ENCODE peak calls at places on chromosomes 13 and 19, in eight cellular contexts. One of them, this sample, is unnamed. For H3K4me1, the result is how much of the 10 kb centered on the place peaks cover.

GRCh38 chr13:95455782-95456181 is 96.7 kb upstream of the CLDN10 start:
- DNase-seq in neural progenitor cell: no peak
- DNase-seq in IMR-90: no peak
- DNase-seq in prostate gland: no peak
- DNase-seq in GM23248: no peak
- DNase-seq in uterus: no peak
- DNase-seq in mesendoderm: no peak
- DNase-seq in breast epithelium: no peak
- DNase-seq in this sample: no peak

GRCh38 chr13:39684531-39685137 is 29.2 kb downstream of the COG6 start:
- DNase-seq in neural progenitor cell: peak
- DNase-seq in IMR-90: peak
- DNase-seq in prostate gland: no peak
- DNase-seq in GM23248: peak
- DNase-seq in uterus: no peak
- DNase-seq in mesendoderm: peak
- DNase-seq in breast epithelium: no peak
- DNase-seq in this sample: no peak

GRCh38 chr19:53621885-53622710 is 9.7 kb upstream of the DPRX start:
- DNase-seq in neural progenitor cell: no peak
- DNase-seq in IMR-90: no peak
- DNase-seq in prostate gland: peak
- DNase-seq in GM23248: no peak
- DNase-seq in uterus: no peak
- DNase-seq in mesendoderm: peak
- DNase-seq in breast epithelium: peak
- DNase-seq in this sample: no peak

GRCh38 chr19:38274734-38275133 is 10.4 kb downstream of the SPINT2 start:
- DNase-seq in neural progenitor cell: no peak
- DNase-seq in IMR-90: no peak
- DNase-seq in prostate gland: peak
- DNase-seq in GM23248: no peak
- DNase-seq in uterus: no peak
- DNase-seq in mesendoderm: no peak
- DNase-seq in breast epithelium: peak
- DNase-seq in this sample: peak

GRCh38 chr13:100550433-100550832 is 38.2 kb downstream of the GGACT start:
- DNase-seq in neural progenitor cell: no peak
- DNase-seq in IMR-90: peak
- DNase-seq in prostate gland: no peak
- DNase-seq in GM23248: peak
- DNase-seq in uterus: peak
- DNase-seq in mesendoderm: no peak
- DNase-seq in breast epithelium: no peak
- DNase-seq in this sample: no peak

GRCh38 chr19:44807652-44808462 is 1.0 kb upstream of the BCAM start:
- DNase-seq in neural progenitor cell: peak
- DNase-seq in IMR-90: peak
- DNase-seq in prostate gland: peak
- DNase-seq in GM23248: peak
- DNase-seq in uterus: peak
- DNase-seq in mesendoderm: peak
- DNase-seq in breast epithelium: peak
- DNase-seq in this sample: peak

GRCh38 chr19:30092721-30093569 is 150.9 kb downstream of the URI1 start:
- DNase-seq in neural progenitor cell: no peak
- DNase-seq in IMR-90: no peak
- DNase-seq in prostate gland: no peak
- DNase-seq in GM23248: no peak
- DNase-seq in uterus: no peak
- DNase-seq in mesendoderm: no peak
- DNase-seq in breast epithelium: no peak
- DNase-seq in this sample: no peak

GRCh38 chr13:93786846-93787245 is 560.2 kb downstream of the GPC6 start:
- DNase-seq in neural progenitor cell: no peak
- DNase-seq in IMR-90: no peak
- DNase-seq in prostate gland: no peak
- DNase-seq in GM23248: no peak
- DNase-seq in uterus: no peak
- DNase-seq in mesendoderm: no peak
- DNase-seq in breast epithelium: no peak
- DNase-seq in this sample: no peak

GRCh38 chr19:14798760-14799159 is 20.4 kb upstream of the ADGRE2 start:
- DNase-seq in neural progenitor cell: no peak
- DNase-seq in IMR-90: no peak
- DNase-seq in prostate gland: no peak
- DNase-seq in GM23248: no peak
- DNase-seq in uterus: no peak
- DNase-seq in mesendoderm: no peak
- DNase-seq in breast epithelium: no peak
- DNase-seq in this sample: no peak

GRCh38 chr13:112959206-112959605 is 9.8 kb upstream of the MCF2L start:
- DNase-seq in neural progenitor cell: no peak
- DNase-seq in IMR-90: no peak
- DNase-seq in prostate gland: no peak
- DNase-seq in GM23248: no peak
- DNase-seq in uterus: peak
- DNase-seq in mesendoderm: no peak
- DNase-seq in breast epithelium: peak
- DNase-seq in this sample: no peak

GRCh38 chr13:40963927-40964326 is 55.2 kb downstream of the ELF1 start:
- DNase-seq in neural progenitor cell: no peak
- DNase-seq in IMR-90: peak
- DNase-seq in prostate gland: no peak
- DNase-seq in GM23248: peak
- DNase-seq in uterus: no peak
- DNase-seq in mesendoderm: peak
- DNase-seq in breast epithelium: no peak
- DNase-seq in this sample: no peak

GRCh38 chr13:75760182-75760981 is 124.3 kb downstream of the LMO7 start:
- DNase-seq in neural progenitor cell: no peak
- DNase-seq in IMR-90: peak
- DNase-seq in prostate gland: peak
- DNase-seq in GM23248: peak
- DNase-seq in uterus: no peak
- DNase-seq in mesendoderm: no peak
- DNase-seq in breast epithelium: no peak
- DNase-seq in this sample: peak

GRCh38 chr19:45899253-45899652 is 3.2 kb downstream of the MYPOP start:
- DNase-seq in neural progenitor cell: no peak
- DNase-seq in IMR-90: no peak
- DNase-seq in prostate gland: no peak
- DNase-seq in GM23248: no peak
- DNase-seq in uterus: no peak
- DNase-seq in mesendoderm: no peak
- DNase-seq in breast epithelium: no peak
- DNase-seq in this sample: no peak

GRCh38 chr19:1672038-1672768 is 19.8 kb upstream of the TCF3 start:
- DNase-seq in neural progenitor cell: peak
- DNase-seq in IMR-90: peak
- DNase-seq in prostate gland: no peak
- DNase-seq in GM23248: peak
- DNase-seq in uterus: no peak
- DNase-seq in mesendoderm: no peak
- DNase-seq in breast epithelium: no peak
- DNase-seq in this sample: no peak

GRCh38 chr19:35000338-35000646 is 169 bp downstream of the GRAMD1A start:
- DNase-seq in neural progenitor cell: no peak
- DNase-seq in IMR-90: no peak
- DNase-seq in prostate gland: no peak
- DNase-seq in GM23248: no peak
- DNase-seq in uterus: no peak
- DNase-seq in mesendoderm: no peak
- DNase-seq in breast epithelium: no peak
- DNase-seq in this sample: no peak

GRCh38 chr19:34999498-35000337 is at the start of gene GRAMD1A:
- DNase-seq in neural progenitor cell: peak
- DNase-seq in IMR-90: peak
- DNase-seq in prostate gland: peak
- DNase-seq in GM23248: peak
- DNase-seq in uterus: peak
- DNase-seq in mesendoderm: peak
- DNase-seq in breast epithelium: peak
- DNase-seq in this sample: peak

GRCh38 chr19:35002037-35002535 is 2.0 kb downstream of the GRAMD1A start:
- DNase-seq in neural progenitor cell: no peak
- DNase-seq in IMR-90: no peak
- DNase-seq in prostate gland: no peak
- DNase-seq in GM23248: no peak
- DNase-seq in uterus: no peak
- DNase-seq in mesendoderm: no peak
- DNase-seq in breast epithelium: no peak
- DNase-seq in this sample: no peak

GRCh38 chr19:34998777-34999497 is 1.2 kb upstream of the GRAMD1A start:
- DNase-seq in neural progenitor cell: no peak
- DNase-seq in IMR-90: no peak
- DNase-seq in prostate gland: no peak
- DNase-seq in GM23248: no peak
- DNase-seq in uterus: no peak
- DNase-seq in mesendoderm: no peak
- DNase-seq in breast epithelium: peak
- DNase-seq in this sample: no peak

GRCh38 chr19:35000647-35001501 is 751 bp downstream of the GRAMD1A start:
- DNase-seq in neural progenitor cell: peak
- DNase-seq in IMR-90: peak
- DNase-seq in prostate gland: peak
- DNase-seq in GM23248: peak
- DNase-seq in uterus: no peak
- DNase-seq in mesendoderm: peak
- DNase-seq in breast epithelium: no peak
- DNase-seq in this sample: peak
- H3K4me1 ChIP-seq in neural progenitor cell: under half
- H3K4me1 ChIP-seq in IMR-90: under half
- H3K4me1 ChIP-seq in prostate gland: under half
- H3K4me1 ChIP-seq in GM23248: under half
- H3K4me1 ChIP-seq in uterus: under half
- H3K4me1 ChIP-seq in mesendoderm: under half
- H3K4me1 ChIP-seq in breast epithelium: under half
- H3K4me1 ChIP-seq in this sample: under half

GRCh38 chr19:7928741-7929701 is 3.1 kb upstream of the CTXN1 start:
- DNase-seq in neural progenitor cell: peak
- DNase-seq in IMR-90: peak
- DNase-seq in prostate gland: peak
- DNase-seq in GM23248: peak
- DNase-seq in uterus: peak
- DNase-seq in mesendoderm: peak
- DNase-seq in breast epithelium: peak
- DNase-seq in this sample: peak
- H3K4me1 ChIP-seq in neural progenitor cell: under half
- H3K4me1 ChIP-seq in IMR-90: under half
- H3K4me1 ChIP-seq in prostate gland: under half
- H3K4me1 ChIP-seq in GM23248: under half
- H3K4me1 ChIP-seq in uterus: under half
- H3K4me1 ChIP-seq in mesendoderm: under half
- H3K4me1 ChIP-seq in breast epithelium: under half
- H3K4me1 ChIP-seq in this sample: half or more

DNA sequence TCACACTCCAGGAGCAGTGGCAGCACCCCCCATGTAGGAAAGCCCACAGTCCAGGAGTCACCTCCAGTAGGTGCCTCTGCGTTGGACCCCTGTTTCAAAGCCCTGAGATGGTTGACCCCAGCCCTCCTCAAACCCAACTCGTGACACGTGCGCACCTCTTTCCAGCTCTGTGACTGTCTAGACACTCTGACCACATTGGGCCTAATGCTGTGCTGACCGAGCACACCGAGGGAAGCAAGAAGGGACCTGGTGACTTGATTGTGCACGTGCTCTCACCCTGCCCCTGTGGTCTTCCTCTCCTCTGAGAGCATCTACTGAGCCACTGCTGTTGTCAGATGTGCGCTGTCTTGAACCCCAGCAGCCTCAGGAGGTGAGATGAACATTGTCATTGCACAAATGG is 22.9 kb upstream of the SLC35E1 start:
- DNase-seq in neural progenitor cell: no peak
- DNase-seq in IMR-90: no peak
- DNase-seq in prostate gland: no peak
- DNase-seq in GM23248: no peak
- DNase-seq in uterus: no peak
- DNase-seq in mesendoderm: no peak
- DNase-seq in breast epithelium: no peak
- DNase-seq in this sample: no peak
- H3K4me1 ChIP-seq in neural progenitor cell: under half
- H3K4me1 ChIP-seq in IMR-90: under half
- H3K4me1 ChIP-seq in prostate gland: under half
- H3K4me1 ChIP-seq in GM23248: under half
- H3K4me1 ChIP-seq in uterus: under half
- H3K4me1 ChIP-seq in mesendoderm: under half
- H3K4me1 ChIP-seq in breast epithelium: under half
- H3K4me1 ChIP-seq in this sample: half or more

GRCh38 chr13:33007950-33008349 is 8.3 kb upstream of the KL start:
- DNase-seq in neural progenitor cell: no peak
- DNase-seq in IMR-90: no peak
- DNase-seq in prostate gland: no peak
- DNase-seq in GM23248: no peak
- DNase-seq in uterus: no peak
- DNase-seq in mesendoderm: no peak
- DNase-seq in breast epithelium: no peak
- DNase-seq in this sample: no peak
- H3K4me1 ChIP-seq in neural progenitor cell: under half
- H3K4me1 ChIP-seq in IMR-90: under half
- H3K4me1 ChIP-seq in prostate gland: under half
- H3K4me1 ChIP-seq in GM23248: under half
- H3K4me1 ChIP-seq in uterus: under half
- H3K4me1 ChIP-seq in mesendoderm: under half
- H3K4me1 ChIP-seq in breast epithelium: under half
- H3K4me1 ChIP-seq in this sample: under half

GRCh38 chr19:41325947-41326706 is 16.2 kb downstream of the CCDC97 start:
- DNase-seq in neural progenitor cell: no peak
- DNase-seq in IMR-90: peak
- DNase-seq in prostate gland: no peak
- DNase-seq in GM23248: peak
- DNase-seq in uterus: no peak
- DNase-seq in mesendoderm: no peak
- DNase-seq in breast epithelium: no peak
- DNase-seq in this sample: no peak
- H3K4me1 ChIP-seq in neural progenitor cell: under half
- H3K4me1 ChIP-seq in IMR-90: half or more
- H3K4me1 ChIP-seq in prostate gland: under half
- H3K4me1 ChIP-seq in GM23248: half or more
- H3K4me1 ChIP-seq in uterus: under half
- H3K4me1 ChIP-seq in mesendoderm: under half
- H3K4me1 ChIP-seq in breast epithelium: under half
- H3K4me1 ChIP-seq in this sample: under half

GRCh38 chr13:79402074-79402635 is 3.9 kb downstream of the RBM26 start:
- DNase-seq in neural progenitor cell: no peak
- DNase-seq in IMR-90: no peak
- DNase-seq in prostate gland: no peak
- DNase-seq in GM23248: peak
- DNase-seq in uterus: no peak
- DNase-seq in mesendoderm: no peak
- DNase-seq in breast epithelium: no peak
- DNase-seq in this sample: no peak
- H3K4me1 ChIP-seq in neural progenitor cell: half or more
- H3K4me1 ChIP-seq in IMR-90: under half
- H3K4me1 ChIP-seq in prostate gland: under half
- H3K4me1 ChIP-seq in GM23248: under half
- H3K4me1 ChIP-seq in uterus: under half
- H3K4me1 ChIP-seq in mesendoderm: under half
- H3K4me1 ChIP-seq in breast epithelium: under half
- H3K4me1 ChIP-seq in this sample: under half